ENCODE peak calls at places on chromosome 7, in six cellular contexts. One of them, this sample, is unnamed. For H3K4me1, the result is how much of the 10 kb centered on the place peaks cover.

GRCh38 chr7:33578166-33578565 is 327.2 kb upstream of the BMPER start:
- DNase-seq in SJSA1: no peak
- DNase-seq in CD4-positive, alpha-beta memory T cell: no peak
- DNase-seq in neuronal stem cell: no peak
- DNase-seq in right lobe of liver: no peak
- DNase-seq in effector memory CD4-positive, alpha-beta T cell: no peak
- DNase-seq in this sample: no peak

GRCh38 chr7:128909605-128910568 is 622 bp downstream of the KCP start:
- DNase-seq in SJSA1: no peak
- DNase-seq in CD4-positive, alpha-beta memory T cell: no peak
- DNase-seq in neuronal stem cell: no peak
- DNase-seq in right lobe of liver: no peak
- DNase-seq in effector memory CD4-positive, alpha-beta T cell: no peak
- DNase-seq in this sample: no peak

GRCh38 chr7:34160261-34160752 is 255.0 kb downstream of the BMPER start:
- DNase-seq in SJSA1: no peak
- DNase-seq in CD4-positive, alpha-beta memory T cell: no peak
- DNase-seq in neuronal stem cell: no peak
- DNase-seq in right lobe of liver: no peak
- DNase-seq in effector memory CD4-positive, alpha-beta T cell: no peak
- DNase-seq in this sample: no peak

GRCh38 chr7:30068117-30068516 is 39.9 kb downstream of the PLEKHA8 start:
- DNase-seq in SJSA1: no peak
- DNase-seq in CD4-positive, alpha-beta memory T cell: no peak
- DNase-seq in neuronal stem cell: no peak
- DNase-seq in right lobe of liver: no peak
- DNase-seq in effector memory CD4-positive, alpha-beta T cell: no peak
- DNase-seq in this sample: no peak

GRCh38 chr7:150403376-150404171 is 24.4 kb downstream of the ZNF775 start:
- DNase-seq in SJSA1: no peak
- DNase-seq in CD4-positive, alpha-beta memory T cell: no peak
- DNase-seq in neuronal stem cell: no peak
- DNase-seq in right lobe of liver: no peak
- DNase-seq in effector memory CD4-positive, alpha-beta T cell: no peak
- DNase-seq in this sample: no peak

GRCh38 chr7:108415821-108416536 is 40.3 kb downstream of the NRCAM start:
- DNase-seq in SJSA1: no peak
- DNase-seq in CD4-positive, alpha-beta memory T cell: no peak
- DNase-seq in neuronal stem cell: no peak
- DNase-seq in right lobe of liver: no peak
- DNase-seq in effector memory CD4-positive, alpha-beta T cell: no peak
- DNase-seq in this sample: no peak

GRCh38 chr7:95404316-95404715 is 8.1 kb upstream of the PON3 start:
- DNase-seq in SJSA1: no peak
- DNase-seq in CD4-positive, alpha-beta memory T cell: no peak
- DNase-seq in neuronal stem cell: no peak
- DNase-seq in right lobe of liver: no peak
- DNase-seq in effector memory CD4-positive, alpha-beta T cell: no peak
- DNase-seq in this sample: no peak

GRCh38 chr7:21092923-21093702 is 306.4 kb upstream of the SP8 start:
- DNase-seq in SJSA1: no peak
- DNase-seq in CD4-positive, alpha-beta memory T cell: no peak
- DNase-seq in neuronal stem cell: no peak
- DNase-seq in right lobe of liver: no peak
- DNase-seq in effector memory CD4-positive, alpha-beta T cell: no peak
- DNase-seq in this sample: no peak

GRCh38 chr7:43303740-43304241 is 191.3 kb downstream of the HECW1 start:
- DNase-seq in SJSA1: no peak
- DNase-seq in CD4-positive, alpha-beta memory T cell: no peak
- DNase-seq in neuronal stem cell: no peak
- DNase-seq in right lobe of liver: no peak
- DNase-seq in effector memory CD4-positive, alpha-beta T cell: no peak
- DNase-seq in this sample: no peak

GRCh38 chr7:134865001-134865845 is 85.8 kb downstream of the CALD1 start:
- DNase-seq in SJSA1: no peak
- DNase-seq in CD4-positive, alpha-beta memory T cell: peak
- DNase-seq in neuronal stem cell: no peak
- DNase-seq in right lobe of liver: no peak
- DNase-seq in effector memory CD4-positive, alpha-beta T cell: no peak
- DNase-seq in this sample: no peak

GRCh38 chr7:101163281-101164070 is 1.9 kb downstream of the VGF start:
- DNase-seq in SJSA1: no peak
- DNase-seq in CD4-positive, alpha-beta memory T cell: no peak
- DNase-seq in neuronal stem cell: no peak
- DNase-seq in right lobe of liver: no peak
- DNase-seq in effector memory CD4-positive, alpha-beta T cell: no peak
- DNase-seq in this sample: no peak

GRCh38 chr7:27101188-27101905 is 1.1 kb downstream of the HOXA2 start:
- DNase-seq in SJSA1: no peak
- DNase-seq in CD4-positive, alpha-beta memory T cell: no peak
- DNase-seq in neuronal stem cell: no peak
- DNase-seq in right lobe of liver: no peak
- DNase-seq in effector memory CD4-positive, alpha-beta T cell: no peak
- DNase-seq in this sample: no peak

GRCh38 chr7:8147760-8148463 is 114.1 kb downstream of the ICA1 start:
- DNase-seq in SJSA1: no peak
- DNase-seq in CD4-positive, alpha-beta memory T cell: no peak
- DNase-seq in neuronal stem cell: no peak
- DNase-seq in right lobe of liver: no peak
- DNase-seq in effector memory CD4-positive, alpha-beta T cell: no peak
- DNase-seq in this sample: no peak

GRCh38 chr7:16839646-16840045 is 34.8 kb upstream of the AGR2 start:
- DNase-seq in SJSA1: no peak
- DNase-seq in CD4-positive, alpha-beta memory T cell: no peak
- DNase-seq in neuronal stem cell: no peak
- DNase-seq in right lobe of liver: no peak
- DNase-seq in effector memory CD4-positive, alpha-beta T cell: no peak
- DNase-seq in this sample: no peak

GRCh38 chr7:76340617-76341131 is 18.1 kb downstream of the YWHAG start:
- DNase-seq in SJSA1: no peak
- DNase-seq in CD4-positive, alpha-beta memory T cell: no peak
- DNase-seq in neuronal stem cell: no peak
- DNase-seq in right lobe of liver: no peak
- DNase-seq in effector memory CD4-positive, alpha-beta T cell: no peak
- DNase-seq in this sample: no peak

GRCh38 chr7:156969972-156970420 is 20.5 kb downstream of the NOM1 start:
- DNase-seq in SJSA1: no peak
- DNase-seq in CD4-positive, alpha-beta memory T cell: peak
- DNase-seq in neuronal stem cell: no peak
- DNase-seq in right lobe of liver: no peak
- DNase-seq in effector memory CD4-positive, alpha-beta T cell: no peak
- DNase-seq in this sample: no peak

GRCh38 chr7:77428777-77429231 is 12.7 kb upstream of the GSAP start:
- DNase-seq in SJSA1: no peak
- DNase-seq in CD4-positive, alpha-beta memory T cell: no peak
- DNase-seq in neuronal stem cell: no peak
- DNase-seq in right lobe of liver: no peak
- DNase-seq in effector memory CD4-positive, alpha-beta T cell: no peak
- DNase-seq in this sample: no peak

GRCh38 chr7:149459540-149460433 is 1.1 kb downstream of the ZNF777 start:
- DNase-seq in SJSA1: no peak
- DNase-seq in CD4-positive, alpha-beta memory T cell: no peak
- DNase-seq in neuronal stem cell: peak
- DNase-seq in right lobe of liver: no peak
- DNase-seq in effector memory CD4-positive, alpha-beta T cell: no peak
- DNase-seq in this sample: no peak

GRCh38 chr7:5827755-5828154 is 46.3 kb upstream of the RNF216 start:
- DNase-seq in SJSA1: no peak
- DNase-seq in CD4-positive, alpha-beta memory T cell: peak
- DNase-seq in neuronal stem cell: no peak
- DNase-seq in right lobe of liver: no peak
- DNase-seq in effector memory CD4-positive, alpha-beta T cell: no peak
- DNase-seq in this sample: no peak

GRCh38 chr7:16695621-16696237 is 49.7 kb downstream of the BZW2 start:
- DNase-seq in SJSA1: peak
- DNase-seq in CD4-positive, alpha-beta memory T cell: no peak
- DNase-seq in neuronal stem cell: peak
- DNase-seq in right lobe of liver: no peak
- DNase-seq in effector memory CD4-positive, alpha-beta T cell: no peak
- DNase-seq in this sample: peak

GRCh38 chr7:73811760-73812168 is 19.0 kb upstream of the CLDN4 start:
- DNase-seq in SJSA1: peak
- DNase-seq in CD4-positive, alpha-beta memory T cell: peak
- DNase-seq in neuronal stem cell: no peak
- DNase-seq in right lobe of liver: peak
- DNase-seq in effector memory CD4-positive, alpha-beta T cell: peak
- DNase-seq in this sample: peak

GRCh38 chr7:54837761-54838539 is 78.9 kb upstream of the SEC61G start:
- DNase-seq in SJSA1: no peak
- DNase-seq in CD4-positive, alpha-beta memory T cell: no peak
- DNase-seq in neuronal stem cell: no peak
- DNase-seq in right lobe of liver: no peak
- DNase-seq in effector memory CD4-positive, alpha-beta T cell: no peak
- DNase-seq in this sample: no peak

GRCh38 chr7:43337811-43338210 is 225.4 kb downstream of the HECW1 start:
- DNase-seq in SJSA1: no peak
- DNase-seq in CD4-positive, alpha-beta memory T cell: no peak
- DNase-seq in neuronal stem cell: no peak
- DNase-seq in right lobe of liver: no peak
- DNase-seq in effector memory CD4-positive, alpha-beta T cell: no peak
- DNase-seq in this sample: no peak

GRCh38 chr7:119969054-119969453 is 303.9 kb upstream of the KCND2 start:
- DNase-seq in SJSA1: no peak
- DNase-seq in CD4-positive, alpha-beta memory T cell: no peak
- DNase-seq in neuronal stem cell: no peak
- DNase-seq in right lobe of liver: no peak
- DNase-seq in effector memory CD4-positive, alpha-beta T cell: no peak
- DNase-seq in this sample: no peak

GRCh38 chr7:22094413-22095304 is 149.0 kb upstream of the CDCA7L start:
- DNase-seq in SJSA1: no peak
- DNase-seq in CD4-positive, alpha-beta memory T cell: no peak
- DNase-seq in neuronal stem cell: no peak
- DNase-seq in right lobe of liver: no peak
- DNase-seq in effector memory CD4-positive, alpha-beta T cell: no peak
- DNase-seq in this sample: no peak

GRCh38 chr7:1663857-1664651 is 6.0 kb upstream of the ELFN1 start:
- DNase-seq in SJSA1: peak
- DNase-seq in CD4-positive, alpha-beta memory T cell: no peak
- DNase-seq in neuronal stem cell: peak
- DNase-seq in right lobe of liver: peak
- DNase-seq in effector memory CD4-positive, alpha-beta T cell: no peak
- DNase-seq in this sample: no peak

GRCh38 chr7:80659120-80660055 is 20.9 kb downstream of the CD36 start:
- DNase-seq in SJSA1: no peak
- DNase-seq in CD4-positive, alpha-beta memory T cell: no peak
- DNase-seq in neuronal stem cell: no peak
- DNase-seq in right lobe of liver: no peak
- DNase-seq in effector memory CD4-positive, alpha-beta T cell: no peak
- DNase-seq in this sample: no peak

GRCh38 chr7:156160811-156161210 is 348.5 kb upstream of the SHH start:
- DNase-seq in SJSA1: no peak
- DNase-seq in CD4-positive, alpha-beta memory T cell: no peak
- DNase-seq in neuronal stem cell: peak
- DNase-seq in right lobe of liver: no peak
- DNase-seq in effector memory CD4-positive, alpha-beta T cell: no peak
- DNase-seq in this sample: peak

DNA sequence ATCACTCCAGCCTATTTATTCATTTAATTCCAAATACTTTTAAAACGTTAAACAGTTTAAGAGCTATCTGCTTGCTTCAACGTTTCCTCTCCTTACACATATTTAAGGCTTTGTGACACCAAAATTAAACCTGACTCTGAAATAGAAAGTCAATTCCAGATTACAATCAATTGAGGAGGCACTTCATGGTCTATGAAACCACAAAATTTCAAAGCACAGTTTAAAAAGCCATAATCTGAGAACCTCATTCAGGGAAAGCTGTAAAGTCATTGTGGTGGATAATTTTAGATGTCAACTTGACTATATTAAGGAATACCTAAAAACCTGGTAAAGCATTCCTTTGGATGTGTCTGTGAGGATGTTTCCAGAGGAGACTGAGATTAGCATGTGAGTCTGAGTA is 6.2 kb downstream of the SNX13 start:
- DNase-seq in SJSA1: no peak
- DNase-seq in CD4-positive, alpha-beta memory T cell: no peak
- DNase-seq in neuronal stem cell: no peak
- DNase-seq in right lobe of liver: no peak
- DNase-seq in effector memory CD4-positive, alpha-beta T cell: no peak
- DNase-seq in this sample: no peak
- H3K4me1 ChIP-seq in SJSA1: under half
- H3K4me1 ChIP-seq in CD4-positive, alpha-beta memory T cell: half or more
- H3K4me1 ChIP-seq in neuronal stem cell: under half
- H3K4me1 ChIP-seq in right lobe of liver: under half
- H3K4me1 ChIP-seq in effector memory CD4-positive, alpha-beta T cell: under half
- H3K4me1 ChIP-seq in this sample: under half

DNA sequence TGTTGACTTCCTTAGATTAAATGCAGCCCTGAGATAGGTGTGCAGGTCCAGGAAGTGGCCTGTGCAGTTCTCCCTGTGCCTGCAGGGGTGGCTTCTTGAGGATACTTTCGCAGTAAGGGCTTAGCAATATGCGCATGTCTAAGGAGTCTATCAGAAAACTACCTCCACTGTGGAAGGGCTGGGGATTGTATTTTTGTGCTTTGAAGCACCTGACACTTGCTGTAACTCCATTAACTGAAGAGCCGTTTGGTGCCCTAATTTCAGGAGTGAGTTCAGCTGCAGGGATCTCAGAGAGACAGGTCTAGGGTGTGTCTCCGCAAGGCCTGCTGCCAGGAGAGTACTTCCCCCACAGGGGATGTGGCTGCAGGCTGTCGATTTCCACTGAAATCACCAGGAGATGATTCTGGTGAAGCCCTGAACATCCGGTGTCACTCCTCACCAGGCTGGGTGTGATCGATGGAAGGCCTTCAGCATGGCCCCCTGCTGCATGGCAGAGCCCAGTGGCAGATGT is 35.5 kb downstream of the IKZF1 start:
- DNase-seq in SJSA1: no peak
- DNase-seq in CD4-positive, alpha-beta memory T cell: peak
- DNase-seq in neuronal stem cell: no peak
- DNase-seq in right lobe of liver: no peak
- DNase-seq in effector memory CD4-positive, alpha-beta T cell: no peak
- DNase-seq in this sample: no peak
- H3K4me1 ChIP-seq in SJSA1: under half
- H3K4me1 ChIP-seq in CD4-positive, alpha-beta memory T cell: half or more
- H3K4me1 ChIP-seq in neuronal stem cell: under half
- H3K4me1 ChIP-seq in right lobe of liver: under half
- H3K4me1 ChIP-seq in effector memory CD4-positive, alpha-beta T cell: half or more
- H3K4me1 ChIP-seq in this sample: under half

GRCh38 chr7:158802535-158803199 is 26.6 kb downstream of the ESYT2 start:
- DNase-seq in SJSA1: no peak
- DNase-seq in CD4-positive, alpha-beta memory T cell: no peak
- DNase-seq in neuronal stem cell: no peak
- DNase-seq in right lobe of liver: no peak
- DNase-seq in effector memory CD4-positive, alpha-beta T cell: no peak
- DNase-seq in this sample: no peak

GRCh38 chr7:158795272-158795671 is 34.0 kb downstream of the ESYT2 start:
- DNase-seq in SJSA1: no peak
- DNase-seq in CD4-positive, alpha-beta memory T cell: no peak
- DNase-seq in neuronal stem cell: no peak
- DNase-seq in right lobe of liver: no peak
- DNase-seq in effector memory CD4-positive, alpha-beta T cell: no peak
- DNase-seq in this sample: no peak

GRCh38 chr7:158791133-158791532 is 38.2 kb downstream of the ESYT2 start:
- DNase-seq in SJSA1: no peak
- DNase-seq in CD4-positive, alpha-beta memory T cell: no peak
- DNase-seq in neuronal stem cell: no peak
- DNase-seq in right lobe of liver: no peak
- DNase-seq in effector memory CD4-positive, alpha-beta T cell: no peak
- DNase-seq in this sample: no peak

GRCh38 chr7:158796667-158797066 is 32.6 kb downstream of the ESYT2 start:
- DNase-seq in SJSA1: no peak
- DNase-seq in CD4-positive, alpha-beta memory T cell: no peak
- DNase-seq in neuronal stem cell: no peak
- DNase-seq in right lobe of liver: no peak
- DNase-seq in effector memory CD4-positive, alpha-beta T cell: no peak
- DNase-seq in this sample: no peak
- H3K4me1 ChIP-seq in SJSA1: under half
- H3K4me1 ChIP-seq in CD4-positive, alpha-beta memory T cell: under half
- H3K4me1 ChIP-seq in neuronal stem cell: under half
- H3K4me1 ChIP-seq in right lobe of liver: under half
- H3K4me1 ChIP-seq in effector memory CD4-positive, alpha-beta T cell: under half
- H3K4me1 ChIP-seq in this sample: under half

GRCh38 chr7:36506130-36506794 is 116.6 kb downstream of the ANLN start:
- DNase-seq in SJSA1: no peak
- DNase-seq in CD4-positive, alpha-beta memory T cell: no peak
- DNase-seq in neuronal stem cell: no peak
- DNase-seq in right lobe of liver: no peak
- DNase-seq in effector memory CD4-positive, alpha-beta T cell: no peak
- DNase-seq in this sample: no peak
- H3K4me1 ChIP-seq in SJSA1: under half
- H3K4me1 ChIP-seq in CD4-positive, alpha-beta memory T cell: under half
- H3K4me1 ChIP-seq in neuronal stem cell: under half
- H3K4me1 ChIP-seq in right lobe of liver: under half
- H3K4me1 ChIP-seq in effector memory CD4-positive, alpha-beta T cell: under half
- H3K4me1 ChIP-seq in this sample: under half

This sample was measured in stomach.